ENCODE peak calls at places on chromosomes 7 and 10, in ten cellular contexts. D, L, A, P, E, U, N, F, R and Y are unnamed samples.

GRCh38 chr10:97042716-97043562 is 142.8 kb downstream of the SLIT1 start:
- DNase-seq in D (peak), L (no peak), A (no peak), P (no peak), E (no peak), U (no peak), N (no peak), F (no peak), R (no peak), Y (no peak)

GRCh38 chr7:1848013-1848640 is 178.1 kb downstream of the ELFN1 start:
- DNase-seq in D (peak), L (no peak), A (no peak), P (no peak), E (no peak), U (no peak), N (no peak), F (no peak), R (no peak), Y (peak)

GRCh38 chr7:151020231-151020630 is 4.1 kb downstream of the ATG9B start:
- DNase-seq in D (no peak), L (no peak), A (no peak), P (no peak), E (no peak), U (no peak), N (no peak), F (no peak), R (no peak), Y (no peak)

GRCh38 chr10:123576706-123577105 is 89.4 kb upstream of the GPR26 start:
- DNase-seq in D (no peak), L (no peak), A (no peak), P (no peak), E (no peak), U (no peak), N (peak), F (no peak), R (no peak), Y (no peak)

GRCh38 chr10:91077549-91078017 is 142.9 kb upstream of the PCGF5 start:
- DNase-seq in D (peak), L (peak), A (peak), P (peak), E (peak), U (peak), N (no peak), F (no peak), R (peak), Y (peak)

GRCh38 chr7:140059288-140060242 is 3.2 kb downstream of the PARP12 start:
- DNase-seq in D (peak), L (peak), A (peak), P (peak), E (peak), U (peak), N (peak), F (peak), R (peak), Y (no peak)

GRCh38 chr10:90925078-90926029 is 4.5 kb upstream of the ANKRD1 start:
- DNase-seq in D (no peak), L (no peak), A (no peak), P (no peak), E (no peak), U (no peak), N (no peak), F (no peak), R (no peak), Y (no peak)

GRCh38 chr10:114301177-114301576 is 62.1 kb downstream of the VWA2 start:
- DNase-seq in D (no peak), L (no peak), A (no peak), P (no peak), E (no peak), U (no peak), N (no peak), F (no peak), R (no peak), Y (peak)

GRCh38 chr10:35972275-35972674 is 330.2 kb upstream of the FZD8 start:
- DNase-seq in D (no peak), L (no peak), A (no peak), P (no peak), E (no peak), U (no peak), N (no peak), F (no peak), R (no peak), Y (no peak)

GRCh38 chr10:97450828-97451227 is 4.9 kb downstream of the ZDHHC16 start:
- DNase-seq in D (no peak), L (no peak), A (no peak), P (no peak), E (no peak), U (no peak), N (no peak), F (no peak), R (no peak), Y (no peak)

GRCh38 chr7:4167385-4167910 is 514.6 kb upstream of the FOXK1 start:
- DNase-seq in D (no peak), L (no peak), A (no peak), P (no peak), E (no peak), U (no peak), N (no peak), F (no peak), R (no peak), Y (no peak)

GRCh38 chr7:55237156-55237721 is 127.9 kb upstream of the LANCL2 start:
- DNase-seq in D (no peak), L (no peak), A (no peak), P (no peak), E (no peak), U (no peak), N (no peak), F (no peak), R (no peak), Y (no peak)

GRCh38 chr10:44313706-44314307 is 71.1 kb downstream of the CXCL12 start:
- DNase-seq in D (no peak), L (no peak), A (no peak), P (no peak), E (no peak), U (no peak), N (no peak), F (no peak), R (no peak), Y (no peak)

GRCh38 chr10:115706482-115707076 is 566.4 kb downstream of the GFRA1 start:
- DNase-seq in D (no peak), L (no peak), A (no peak), P (no peak), E (peak), U (peak), N (no peak), F (peak), R (no peak), Y (no peak)

GRCh38 chr10:99266383-99266782 is 30.7 kb upstream of the HPSE2 start:
- DNase-seq in D (no peak), L (no peak), A (no peak), P (no peak), E (no peak), U (no peak), N (no peak), F (no peak), R (no peak), Y (no peak)

GRCh38 chr10:34815174-34816066 is at the start of gene PARD3:
- DNase-seq in D (peak), L (peak), A (no peak), P (no peak), E (peak), U (peak), N (peak), F (peak), R (peak), Y (peak)

GRCh38 chr7:96993980-96994379 is 11.4 kb upstream of the DLX6 start:
- DNase-seq in D (no peak), L (no peak), A (no peak), P (no peak), E (no peak), U (no peak), N (no peak), F (no peak), R (no peak), Y (no peak)

GRCh38 chr10:16832351-16833080 is 15.3 kb upstream of the RSU1 start:
- DNase-seq in D (peak), L (peak), A (peak), P (no peak), E (peak), U (peak), N (no peak), F (no peak), R (no peak), Y (no peak)